ENCODE peak calls at places on chromosomes 2 and 18, in six cellular contexts. One of them, this sample, is unnamed.

GRCh38 chr2:101255501-101255900 is 2.8 kb downstream of the CNOT11 start:
- DNase-seq in tibial artery: no peak
- DNase-seq in left ventricle myocardium inferior: no peak
- DNase-seq in breast epithelium: no peak
- DNase-seq in astrocyte of the spinal cord: peak
- DNase-seq in CD4-positive, alpha-beta memory T cell: no peak
- DNase-seq in this sample: no peak

GRCh38 chr2:48315847-48316194 is 214.1 kb upstream of the STON1 start:
- DNase-seq in tibial artery: no peak
- DNase-seq in left ventricle myocardium inferior: no peak
- DNase-seq in breast epithelium: no peak
- DNase-seq in astrocyte of the spinal cord: no peak
- DNase-seq in CD4-positive, alpha-beta memory T cell: peak
- DNase-seq in this sample: no peak

GRCh38 chr2:106096446-106097369 is 97.4 kb downstream of the UXS1 start:
- DNase-seq in tibial artery: no peak
- DNase-seq in left ventricle myocardium inferior: no peak
- DNase-seq in breast epithelium: no peak
- DNase-seq in astrocyte of the spinal cord: no peak
- DNase-seq in CD4-positive, alpha-beta memory T cell: peak
- DNase-seq in this sample: no peak

GRCh38 chr2:241858206-241859016 is at the start of gene PDCD1:
- DNase-seq in tibial artery: peak
- DNase-seq in left ventricle myocardium inferior: peak
- DNase-seq in breast epithelium: no peak
- DNase-seq in astrocyte of the spinal cord: no peak
- DNase-seq in CD4-positive, alpha-beta memory T cell: peak
- DNase-seq in this sample: no peak

GRCh38 chr2:136362676-136363390 is 244.9 kb upstream of the CXCR4 start:
- DNase-seq in tibial artery: no peak
- DNase-seq in left ventricle myocardium inferior: no peak
- DNase-seq in breast epithelium: no peak
- DNase-seq in astrocyte of the spinal cord: no peak
- DNase-seq in CD4-positive, alpha-beta memory T cell: no peak
- DNase-seq in this sample: no peak

GRCh38 chr2:159071190-159071915 is 102.9 kb downstream of the TANC1 start:
- DNase-seq in tibial artery: no peak
- DNase-seq in left ventricle myocardium inferior: no peak
- DNase-seq in breast epithelium: no peak
- DNase-seq in astrocyte of the spinal cord: peak
- DNase-seq in CD4-positive, alpha-beta memory T cell: no peak
- DNase-seq in this sample: no peak

GRCh38 chr2:129767346-129767745 is 212.1 kb upstream of the RAB6C start:
- DNase-seq in tibial artery: no peak
- DNase-seq in left ventricle myocardium inferior: no peak
- DNase-seq in breast epithelium: no peak
- DNase-seq in astrocyte of the spinal cord: no peak
- DNase-seq in CD4-positive, alpha-beta memory T cell: no peak
- DNase-seq in this sample: no peak

GRCh38 chr18:31657823-31658669 is 26.3 kb downstream of the B4GALT6 start:
- DNase-seq in tibial artery: no peak
- DNase-seq in left ventricle myocardium inferior: no peak
- DNase-seq in breast epithelium: no peak
- DNase-seq in astrocyte of the spinal cord: peak
- DNase-seq in CD4-positive, alpha-beta memory T cell: no peak
- DNase-seq in this sample: no peak

DNA sequence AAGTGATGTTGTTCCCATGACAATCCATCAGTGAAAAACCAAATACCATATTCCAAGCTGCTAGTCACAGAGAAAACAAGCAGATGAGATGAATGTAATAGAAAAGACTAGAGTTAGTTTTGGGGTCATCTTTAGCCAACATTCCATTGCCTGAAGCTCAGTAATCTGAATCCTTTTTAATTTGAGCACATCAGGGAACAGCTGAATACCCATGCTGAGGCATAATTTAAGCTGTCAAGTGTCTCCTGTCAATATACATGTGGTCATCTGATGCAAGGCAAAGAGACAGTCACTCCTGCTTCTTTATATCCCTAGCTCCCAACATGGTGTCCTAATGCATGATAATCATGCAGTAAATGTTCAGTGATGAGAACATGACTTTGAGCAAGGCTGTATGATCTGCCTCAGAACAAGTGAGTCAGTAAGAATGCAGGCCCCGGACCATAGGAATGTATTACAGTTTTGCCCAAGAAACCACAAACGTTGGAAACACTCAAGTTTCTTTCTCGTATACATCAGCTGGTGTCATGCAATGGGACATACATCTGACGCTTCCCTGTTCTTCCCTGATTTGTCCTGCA is 48.0 kb downstream of the CDK15 start:
- DNase-seq in tibial artery: no peak
- DNase-seq in left ventricle myocardium inferior: no peak
- DNase-seq in breast epithelium: no peak
- DNase-seq in astrocyte of the spinal cord: peak
- DNase-seq in CD4-positive, alpha-beta memory T cell: no peak
- DNase-seq in this sample: no peak
- H3K4me3 ChIP-seq in tibial artery: no peak
- H3K4me3 ChIP-seq in left ventricle myocardium inferior: no peak
- H3K4me3 ChIP-seq in breast epithelium: no peak
- H3K4me3 ChIP-seq in astrocyte of the spinal cord: peak
- H3K4me3 ChIP-seq in CD4-positive, alpha-beta memory T cell: no peak
- H3K4me3 ChIP-seq in this sample: no peak

GRCh38 chr2:209209943-209210342 is 213.9 kb upstream of the MAP2 start:
- DNase-seq in tibial artery: no peak
- DNase-seq in left ventricle myocardium inferior: no peak
- DNase-seq in breast epithelium: no peak
- DNase-seq in astrocyte of the spinal cord: no peak
- DNase-seq in CD4-positive, alpha-beta memory T cell: no peak
- DNase-seq in this sample: no peak

GRCh38 chr2:209208211-209208610 is 215.6 kb upstream of the MAP2 start:
- DNase-seq in tibial artery: no peak
- DNase-seq in left ventricle myocardium inferior: no peak
- DNase-seq in breast epithelium: no peak
- DNase-seq in astrocyte of the spinal cord: no peak
- DNase-seq in CD4-positive, alpha-beta memory T cell: no peak
- DNase-seq in this sample: no peak
- H3K4me3 ChIP-seq in tibial artery: no peak
- H3K4me3 ChIP-seq in left ventricle myocardium inferior: no peak
- H3K4me3 ChIP-seq in breast epithelium: no peak
- H3K4me3 ChIP-seq in astrocyte of the spinal cord: no peak
- H3K4me3 ChIP-seq in CD4-positive, alpha-beta memory T cell: no peak
- H3K4me3 ChIP-seq in this sample: peak

DNA sequence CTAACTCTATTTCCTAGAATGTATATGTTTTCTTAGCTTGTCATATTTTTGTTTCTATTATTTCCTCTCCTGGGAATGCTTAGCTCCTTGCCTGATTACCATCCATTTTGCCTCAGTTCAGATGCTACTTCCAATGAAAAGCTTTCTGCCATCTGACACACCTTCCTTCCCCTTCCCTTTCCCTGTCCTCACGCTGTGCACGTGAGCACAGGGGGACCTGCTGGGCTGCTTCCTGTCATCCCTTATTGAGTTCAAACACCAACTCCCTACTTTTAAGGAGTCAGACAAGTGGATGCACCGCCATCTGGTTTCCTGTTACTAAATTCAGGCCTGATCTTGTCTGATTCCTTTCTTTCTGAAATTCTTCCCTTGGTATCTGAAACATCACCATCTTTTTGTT is 2.4 kb upstream of the INO80C start:
- DNase-seq in tibial artery: no peak
- DNase-seq in left ventricle myocardium inferior: no peak
- DNase-seq in breast epithelium: no peak
- DNase-seq in astrocyte of the spinal cord: no peak
- DNase-seq in CD4-positive, alpha-beta memory T cell: no peak
- DNase-seq in this sample: no peak
- H3K4me3 ChIP-seq in tibial artery: no peak
- H3K4me3 ChIP-seq in left ventricle myocardium inferior: no peak
- H3K4me3 ChIP-seq in breast epithelium: no peak
- H3K4me3 ChIP-seq in astrocyte of the spinal cord: no peak
- H3K4me3 ChIP-seq in CD4-positive, alpha-beta memory T cell: no peak
- H3K4me3 ChIP-seq in this sample: no peak

GRCh38 chr2:219418570-219419189 is 503 bp downstream of the DES start:
- DNase-seq in tibial artery: no peak
- DNase-seq in left ventricle myocardium inferior: no peak
- DNase-seq in breast epithelium: no peak
- DNase-seq in astrocyte of the spinal cord: no peak
- DNase-seq in CD4-positive, alpha-beta memory T cell: no peak
- DNase-seq in this sample: no peak

GRCh38 chr2:219419331-219420197 is 1.4 kb downstream of the DES start:
- DNase-seq in tibial artery: peak
- DNase-seq in left ventricle myocardium inferior: peak
- DNase-seq in breast epithelium: no peak
- DNase-seq in astrocyte of the spinal cord: no peak
- DNase-seq in CD4-positive, alpha-beta memory T cell: no peak
- DNase-seq in this sample: no peak

GRCh38 chr2:219421323-219421722 is 3.1 kb downstream of the DES start:
- DNase-seq in tibial artery: no peak
- DNase-seq in left ventricle myocardium inferior: no peak
- DNase-seq in breast epithelium: no peak
- DNase-seq in astrocyte of the spinal cord: no peak
- DNase-seq in CD4-positive, alpha-beta memory T cell: no peak
- DNase-seq in this sample: no peak

GRCh38 chr2:219422944-219423534 is 4.9 kb downstream of the DES start:
- DNase-seq in tibial artery: no peak
- DNase-seq in left ventricle myocardium inferior: no peak
- DNase-seq in breast epithelium: no peak
- DNase-seq in astrocyte of the spinal cord: no peak
- DNase-seq in CD4-positive, alpha-beta memory T cell: no peak
- DNase-seq in this sample: no peak

GRCh38 chr2:219420687-219421086 is 2.5 kb downstream of the DES start:
- DNase-seq in tibial artery: no peak
- DNase-seq in left ventricle myocardium inferior: no peak
- DNase-seq in breast epithelium: no peak
- DNase-seq in astrocyte of the spinal cord: no peak
- DNase-seq in CD4-positive, alpha-beta memory T cell: no peak
- DNase-seq in this sample: no peak
- H3K4me3 ChIP-seq in tibial artery: peak
- H3K4me3 ChIP-seq in left ventricle myocardium inferior: peak
- H3K4me3 ChIP-seq in breast epithelium: no peak
- H3K4me3 ChIP-seq in astrocyte of the spinal cord: no peak
- H3K4me3 ChIP-seq in CD4-positive, alpha-beta memory T cell: no peak
- H3K4me3 ChIP-seq in this sample: no peak

GRCh38 chr2:122018736-122019135 is 263.3 kb downstream of the TSN start:
- DNase-seq in tibial artery: no peak
- DNase-seq in left ventricle myocardium inferior: no peak
- DNase-seq in breast epithelium: no peak
- DNase-seq in astrocyte of the spinal cord: no peak
- DNase-seq in CD4-positive, alpha-beta memory T cell: no peak
- DNase-seq in this sample: no peak
- H3K4me3 ChIP-seq in tibial artery: no peak
- H3K4me3 ChIP-seq in left ventricle myocardium inferior: no peak
- H3K4me3 ChIP-seq in breast epithelium: no peak
- H3K4me3 ChIP-seq in astrocyte of the spinal cord: no peak
- H3K4me3 ChIP-seq in CD4-positive, alpha-beta memory T cell: no peak
- H3K4me3 ChIP-seq in this sample: no peak

GRCh38 chr2:232530626-232531260 is 4.8 kb downstream of the CHRND start:
- DNase-seq in tibial artery: no peak
- DNase-seq in left ventricle myocardium inferior: peak
- DNase-seq in breast epithelium: no peak
- DNase-seq in astrocyte of the spinal cord: no peak
- DNase-seq in CD4-positive, alpha-beta memory T cell: no peak
- DNase-seq in this sample: no peak
- H3K4me3 ChIP-seq in tibial artery: no peak
- H3K4me3 ChIP-seq in left ventricle myocardium inferior: no peak
- H3K4me3 ChIP-seq in breast epithelium: no peak
- H3K4me3 ChIP-seq in astrocyte of the spinal cord: no peak
- H3K4me3 ChIP-seq in CD4-positive, alpha-beta memory T cell: no peak
- H3K4me3 ChIP-seq in this sample: no peak

GRCh38 chr2:68250196-68250595 is 2.1 kb downstream of the PPP3R1 start:
- DNase-seq in tibial artery: no peak
- DNase-seq in left ventricle myocardium inferior: no peak
- DNase-seq in breast epithelium: no peak
- DNase-seq in astrocyte of the spinal cord: no peak
- DNase-seq in CD4-positive, alpha-beta memory T cell: no peak
- DNase-seq in this sample: no peak
- H3K4me3 ChIP-seq in tibial artery: peak
- H3K4me3 ChIP-seq in left ventricle myocardium inferior: peak
- H3K4me3 ChIP-seq in breast epithelium: peak
- H3K4me3 ChIP-seq in astrocyte of the spinal cord: peak
- H3K4me3 ChIP-seq in CD4-positive, alpha-beta memory T cell: peak
- H3K4me3 ChIP-seq in this sample: peak

GRCh38 chr2:150168596-150168995 is 318.9 kb downstream of the RND3 start:
- DNase-seq in tibial artery: no peak
- DNase-seq in left ventricle myocardium inferior: no peak
- DNase-seq in breast epithelium: no peak
- DNase-seq in astrocyte of the spinal cord: no peak
- DNase-seq in CD4-positive, alpha-beta memory T cell: no peak
- DNase-seq in this sample: no peak

GRCh38 chr2:150169230-150169629 is 318.2 kb downstream of the RND3 start:
- DNase-seq in tibial artery: peak
- DNase-seq in left ventricle myocardium inferior: peak
- DNase-seq in breast epithelium: no peak
- DNase-seq in astrocyte of the spinal cord: peak
- DNase-seq in CD4-positive, alpha-beta memory T cell: no peak
- DNase-seq in this sample: peak

GRCh38 chr2:150167711-150168110 is 319.8 kb downstream of the RND3 start:
- DNase-seq in tibial artery: no peak
- DNase-seq in left ventricle myocardium inferior: no peak
- DNase-seq in breast epithelium: no peak
- DNase-seq in astrocyte of the spinal cord: peak
- DNase-seq in CD4-positive, alpha-beta memory T cell: no peak
- DNase-seq in this sample: no peak

GRCh38 chr2:150165479-150165878 is 322.0 kb downstream of the RND3 start:
- DNase-seq in tibial artery: no peak
- DNase-seq in left ventricle myocardium inferior: no peak
- DNase-seq in breast epithelium: no peak
- DNase-seq in astrocyte of the spinal cord: peak
- DNase-seq in CD4-positive, alpha-beta memory T cell: no peak
- DNase-seq in this sample: no peak

DNA sequence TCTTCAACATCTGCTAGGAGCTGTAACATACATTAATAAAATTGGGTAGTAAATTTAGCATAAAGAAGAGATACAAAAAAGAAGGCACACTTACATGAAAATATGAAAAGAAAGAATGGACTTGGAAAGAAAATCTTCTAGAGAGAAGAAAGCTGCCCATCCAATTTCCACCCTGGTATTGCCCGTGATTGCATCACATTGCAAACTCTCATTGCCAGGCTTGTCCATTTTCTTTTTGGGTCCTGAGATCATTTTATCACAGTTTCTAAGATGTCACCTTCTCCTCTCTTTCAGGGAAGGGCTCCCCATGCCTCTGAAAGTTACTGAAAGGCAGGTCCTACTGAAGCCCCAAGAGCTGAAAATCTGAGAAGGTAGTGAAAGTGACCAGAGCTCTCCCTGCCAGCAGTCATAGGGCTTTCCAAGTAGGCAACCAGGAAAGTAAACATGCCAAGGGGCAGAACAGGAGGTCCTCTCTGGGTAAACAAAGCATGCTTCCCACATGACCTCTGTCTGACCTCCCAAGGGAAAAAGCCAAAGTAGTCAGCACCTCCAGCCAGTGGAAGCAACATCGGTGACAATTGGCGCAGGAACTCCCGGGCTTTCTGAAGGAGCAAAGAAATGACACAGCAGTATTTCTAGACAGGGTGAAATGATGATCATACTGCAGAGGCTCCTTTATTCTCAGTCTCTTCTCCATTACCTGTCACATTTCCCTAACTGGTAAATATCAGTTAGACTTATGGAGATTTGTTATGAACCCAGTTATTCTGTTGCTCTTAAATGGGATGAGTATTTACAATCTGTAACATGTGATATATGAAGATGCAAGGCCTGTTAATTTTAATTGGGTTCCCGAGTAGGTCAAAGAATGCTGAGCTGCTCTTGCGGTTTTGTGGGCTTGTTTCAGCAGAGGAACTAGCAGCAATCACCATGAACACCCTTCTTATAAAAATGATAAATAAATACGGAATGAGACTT is 321.2 kb downstream of the RND3 start:
- DNase-seq in tibial artery: peak
- DNase-seq in left ventricle myocardium inferior: no peak
- DNase-seq in breast epithelium: peak
- DNase-seq in astrocyte of the spinal cord: peak
- DNase-seq in CD4-positive, alpha-beta memory T cell: no peak
- DNase-seq in this sample: no peak
- H3K4me3 ChIP-seq in tibial artery: no peak
- H3K4me3 ChIP-seq in left ventricle myocardium inferior: no peak
- H3K4me3 ChIP-seq in breast epithelium: peak
- H3K4me3 ChIP-seq in astrocyte of the spinal cord: no peak
- H3K4me3 ChIP-seq in CD4-positive, alpha-beta memory T cell: no peak
- H3K4me3 ChIP-seq in this sample: peak

This sample was measured in thoracic aorta.